ENCODE peak calls at places on chromosomes 13 and 19, in eight cellular contexts. N is NT2/D1, J is neuronal stem cell, D is IMR-90, C is fibroblast of lung, Q is endodermal cell, F is neural progenitor cell, I is K562. B is an unnamed sample.

GRCh38 chr13:29884671-29885424 is 34.4 kb upstream of the UBL3 start:
- DNase-seq in N (peak; percentile 23), J (peak; percentile 53), D (peak; percentile 22), C (peak; percentile 70), Q (peak; percentile 68), F (peak; percentile 78), I (peak; percentile 11), B (no peak)

GRCh38 chr13:67769063-67769986 is 539.2 kb upstream of the PCDH9 start:
- DNase-seq in N (no peak), J (no peak), D (no peak), C (no peak), Q (no peak), F (no peak), I (no peak), B (no peak)

GRCh38 chr19:41264581-41265375 is 606 bp downstream of the HNRNPUL1 start:
- DNase-seq in N (no peak), J (no peak), D (peak; percentile 34), C (peak; percentile 35), Q (peak; percentile 78), F (peak; percentile 54), I (peak; percentile 66), B (peak; percentile 76)

GRCh38 chr13:60335531-60335930 is 61.5 kb upstream of the TDRD3 start:
- DNase-seq in N (no peak), J (no peak), D (peak; percentile 22), C (peak; percentile 20), Q (no peak), F (peak; percentile 10), I (no peak), B (no peak)

GRCh38 chr19:49136771-49137171 is 17.4 kb downstream of the PPFIA3 start:
- DNase-seq in N (no peak), J (no peak), D (peak; percentile 50), C (no peak), Q (no peak), F (no peak), I (no peak), B (no peak)

GRCh38 chr13:97248243-97248642 is 26.1 kb downstream of the MBNL2 start:
- DNase-seq in N (no peak), J (no peak), D (no peak), C (no peak), Q (no peak), F (no peak), I (no peak), B (no peak)

GRCh38 chr19:3573858-3574637 is 1.3 kb downstream of the HMG20B start:
- DNase-seq in N (peak; percentile 97), J (peak; percentile 88), D (peak; percentile 93), C (peak; percentile 89), Q (peak; percentile 100), F (peak; percentile 98), I (peak; percentile 95), B (peak; percentile 95)

GRCh38 chr19:46303702-46304397 is 7.0 kb downstream of the HIF3A start:
- DNase-seq in N (peak; percentile 91), J (peak; percentile 76), D (no peak), C (no peak), Q (peak; percentile 100), F (peak; percentile 96), I (peak; percentile 84), B (peak; percentile 17)

GRCh38 chr19:49596407-49596806 is 5.4 kb downstream of the PRR12 start:
- DNase-seq in N (no peak), J (no peak), D (no peak), C (no peak), Q (no peak), F (no peak), I (no peak), B (no peak)

GRCh38 chr19:4987286-4987685 is 18.4 kb downstream of the KDM4B start:
- DNase-seq in N (no peak), J (no peak), D (no peak), C (peak; percentile 45), Q (no peak), F (no peak), I (no peak), B (no peak)

GRCh38 chr19:52231154-52231565 is 38.2 kb upstream of the ZNF766 start:
- DNase-seq in N (no peak), J (no peak), D (peak; percentile 1), C (peak; percentile 47), Q (no peak), F (no peak), I (no peak), B (no peak)

GRCh38 chr19:47573076-47574026 is at the start of gene ZNF541:
- DNase-seq in N (no peak), J (no peak), D (peak; percentile 12), C (peak; percentile 42), Q (no peak), F (no peak), I (peak; percentile 43), B (no peak)

GRCh38 chr19:35262101-35262761 is 6.5 kb upstream of the USF2 start:
- DNase-seq in N (no peak), J (no peak), D (no peak), C (no peak), Q (peak; percentile 49), F (no peak), I (no peak), B (no peak)

GRCh38 chr13:44243198-44243852 is 130.3 kb upstream of the SERP2 start:
- DNase-seq in N (peak; percentile 49), J (peak; percentile 15), D (peak; percentile 74), C (peak; percentile 96), Q (peak; percentile 92), F (peak; percentile 59), I (peak; percentile 75), B (peak; percentile 88)

GRCh38 chr13:81916471-81916870 is 1575.5 kb upstream of the SPRY2 start:
- DNase-seq in N (no peak), J (no peak), D (no peak), C (peak; percentile 1), Q (no peak), F (no peak), I (no peak), B (no peak)

GRCh38 chr19:35352448-35353304 is 5.0 kb downstream of the FFAR1 start:
- DNase-seq in N (peak; percentile 61), J (peak; percentile 71), D (peak; percentile 64), C (peak; percentile 46), Q (peak; percentile 90), F (peak; percentile 84), I (peak; percentile 85), B (peak; percentile 61)

GRCh38 chr19:51394045-51394836 is 3.9 kb upstream of the C19orf84 start:
- DNase-seq in N (peak; percentile 95), J (peak; percentile 98), D (peak; percentile 99), C (peak; percentile 98), Q (peak; percentile 99), F (peak; percentile 100), I (peak; percentile 97), B (peak; percentile 98)

GRCh38 chr13:27425151-27425917 is 915 bp downstream of the GTF3A start:
- DNase-seq in N (no peak), J (no peak), D (no peak), C (peak; percentile 29), Q (no peak), F (no peak), I (peak; percentile 8), B (peak; percentile 47)

GRCh38 chr19:4597975-4598671 is 38.6 kb upstream of the SEMA6B start:
- DNase-seq in N (peak; percentile 56), J (peak; percentile 77), D (no peak), C (no peak), Q (peak; percentile 94), F (peak; percentile 93), I (peak; percentile 95), B (peak; percentile 75)

GRCh38 chr13:110521296-110521680 is 40.2 kb downstream of the RAB20 start:
- DNase-seq in N (no peak), J (no peak), D (no peak), C (no peak), Q (no peak), F (no peak), I (no peak), B (no peak)

GRCh38 chr13:110519506-110519905 is 42.0 kb downstream of the RAB20 start:
- DNase-seq in N (no peak), J (no peak), D (no peak), C (no peak), Q (no peak), F (no peak), I (no peak), B (no peak)

GRCh38 chr13:110519046-110519445 is 42.5 kb downstream of the RAB20 start:
- DNase-seq in N (no peak), J (no peak), D (no peak), C (no peak), Q (no peak), F (no peak), I (no peak), B (no peak)

GRCh38 chr13:110521946-110522345 is 39.6 kb downstream of the RAB20 start:
- DNase-seq in N (no peak), J (no peak), D (no peak), C (no peak), Q (no peak), F (no peak), I (no peak), B (no peak)

GRCh38 chr13:110520431-110521295 is 40.9 kb downstream of the RAB20 start:
- DNase-seq in N (no peak), J (no peak), D (peak; percentile 53), C (peak; percentile 66), Q (no peak), F (no peak), I (no peak), B (no peak)
- H3K9ac ChIP-seq in N (no peak overlapping the region), J (no peak overlapping the region), D (no peak overlapping the region), C (no peak overlapping the region), Q (no peak overlapping the region), F (no peak overlapping the region), I (no peak overlapping the region), B (no peak overlapping the region)

GRCh38 chr13:41004875-41005693 is 14.0 kb downstream of the ELF1 start:
- DNase-seq in N (no peak), J (no peak), D (no peak), C (no peak), Q (no peak), F (no peak), I (peak; percentile 26), B (peak; percentile 67)
- H3K9ac ChIP-seq in N (no peak overlapping the region), J (no peak overlapping the region), D (no peak overlapping the region), C (no peak overlapping the region), Q (no peak overlapping the region), F (no peak overlapping the region), I (peak overlapping the region; percentile 63), B (peak overlapping the region; percentile 45)

DNA sequence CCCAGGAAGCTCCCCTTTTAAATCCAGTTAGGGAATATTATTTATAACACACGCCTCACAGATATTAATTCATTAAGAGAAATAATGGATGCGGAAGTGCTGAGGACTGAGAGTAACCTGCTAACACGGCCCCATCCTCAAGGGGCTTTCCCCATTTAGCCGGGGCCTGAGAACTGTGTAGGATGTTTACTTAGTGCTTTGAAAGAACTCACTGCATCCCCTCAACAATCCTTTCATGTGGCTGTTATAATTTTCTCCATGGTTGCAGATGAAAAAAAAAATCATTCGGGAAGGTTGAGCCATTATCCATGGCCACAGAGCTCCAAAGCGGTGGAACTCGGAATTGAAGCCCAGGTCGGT is 98.2 kb downstream of the ING1 start:
- DNase-seq in N (no peak), J (no peak), D (no peak), C (no peak), Q (no peak), F (no peak), I (no peak), B (no peak)
- H3K9ac ChIP-seq in N (no peak overlapping the region), J (no peak overlapping the region), D (no peak overlapping the region), C (no peak overlapping the region), Q (no peak overlapping the region), F (no peak overlapping the region), I (no peak overlapping the region), B (no peak overlapping the region)

DNA sequence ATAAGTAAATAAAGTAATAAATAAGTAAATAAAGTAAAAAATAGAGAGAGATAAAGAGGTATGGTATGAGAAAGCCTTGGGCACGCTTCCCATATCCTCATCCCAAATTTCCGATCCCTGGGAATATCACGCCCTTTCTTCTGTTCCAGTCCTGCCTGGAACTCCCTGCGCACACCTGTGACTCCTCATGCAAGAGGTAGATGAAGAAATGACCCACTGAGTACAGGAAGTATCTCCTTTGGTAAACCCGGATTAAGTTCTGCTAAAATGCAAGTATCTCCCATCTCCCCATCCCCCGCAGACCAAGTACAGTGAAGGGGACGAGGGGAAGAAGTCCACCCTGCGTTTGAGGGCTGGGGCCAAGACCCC is 399 bp upstream of the ZNF136 start:
- DNase-seq in N (no peak), J (no peak), D (no peak), C (no peak), Q (no peak), F (no peak), I (no peak), B (no peak)
- H3K9ac ChIP-seq in N (no peak overlapping the region), J (no peak overlapping the region), D (peak overlapping the region; percentile 52), C (no peak overlapping the region), Q (no peak overlapping the region), F (no peak overlapping the region), I (peak overlapping the region; percentile 94), B (peak overlapping the region; percentile 82)

B was measured in DND-41.